ENCODE peak calls at places on chromosome 18, in seven cellular contexts. T, X, U, H, G, Q and I are unnamed samples.

GRCh38 chr18:10122116-10122515 is 208.3 kb downstream of the VAPA start:
- DNase-seq in X (peak), Q (no peak), U (no peak), G (peak), H (no peak), T (no peak), I (no peak)

GRCh38 chr18:379665-380356 is 112.0 kb upstream of the THOC1 start:
- DNase-seq in Q (no peak), X (no peak), G (no peak), U (no peak), T (peak), H (no peak), I (no peak)

GRCh38 chr18:6956999-6957398 is 160.6 kb downstream of the LAMA1 start:
- DNase-seq in U (no peak), G (no peak), X (no peak), T (no peak), Q (no peak), H (no peak), I (no peak)

GRCh38 chr18:76398295-76398694 is 96.7 kb downstream of the ZNF516 start:
- DNase-seq in H (no peak), G (no peak), T (no peak), Q (no peak), U (no peak), X (no peak), I (no peak)

GRCh38 chr18:56257215-56257614 is 381.2 kb downstream of the TXNL1 start:
- DNase-seq in Q (no peak), T (no peak), X (peak), U (no peak), H (no peak), G (peak), I (no peak)

GRCh38 chr18:9661564-9661963 is 46.5 kb upstream of the RAB31 start:
- DNase-seq in T (no peak), Q (no peak), H (no peak), U (peak), G (peak), X (no peak), I (no peak)

GRCh38 chr18:48975817-48976649 is 25.3 kb upstream of the SMAD7 start:
- DNase-seq in G (peak), U (peak), T (peak), H (peak), Q (peak), X (peak), I (no peak)

GRCh38 chr18:8514409-8514808 is 94.8 kb upstream of the RAB12 start:
- DNase-seq in Q (no peak), G (no peak), H (no peak), T (no peak), X (no peak), U (no peak), I (no peak)

GRCh38 chr18:61388010-61388409 is 54.8 kb downstream of the CDH20 start:
- DNase-seq in Q (no peak), T (no peak), X (no peak), U (no peak), H (no peak), G (peak), I (no peak)

GRCh38 chr18:3345885-3346284 is 84.0 kb downstream of the MYL12B start:
- DNase-seq in Q (no peak), G (peak), H (no peak), T (no peak), U (no peak), X (no peak), I (no peak)

GRCh38 chr18:23494992-23495391 is 8.3 kb upstream of the RMC1 start:
- DNase-seq in H (no peak), G (no peak), X (no peak), T (no peak), Q (no peak), U (no peak), I (no peak)

GRCh38 chr18:49645836-49646235 is 84.0 kb downstream of the LIPG start:
- DNase-seq in T (no peak), Q (no peak), U (peak), H (no peak), X (no peak), G (peak), I (no peak)